ENCODE peak calls at places on chromosome 4, in six cellular contexts. I, R, A, O, V and J are unnamed samples.

GRCh38 chr4:128840711-128841318 is 31.3 kb downstream of the JADE1 start:
- DNase-seq in I (no peak), R (no peak), A (no peak), O (no peak), V (no peak), J (no peak)

GRCh38 chr4:88809561-88810219 is 112.1 kb upstream of the NAP1L5 start:
- DNase-seq in I (no peak), R (no peak), A (no peak), O (no peak), V (no peak), J (peak)

GRCh38 chr4:176053785-176054184 is 11.9 kb upstream of the WDR17 start:
- DNase-seq in I (no peak), R (no peak), A (no peak), O (peak), V (no peak), J (no peak)

GRCh38 chr4:102593147-102593546 is 92.0 kb downstream of the NFKB1 start:
- DNase-seq in I (no peak), R (no peak), A (no peak), O (no peak), V (no peak), J (no peak)

GRCh38 chr4:14566518-14566917 is 435.8 kb upstream of the CPEB2 start:
- DNase-seq in I (peak), R (no peak), A (no peak), O (peak), V (peak), J (no peak)

GRCh38 chr4:159446266-159446976 is 343.5 kb downstream of the RAPGEF2 start:
- DNase-seq in I (peak), R (no peak), A (peak), O (peak), V (peak), J (peak)

GRCh38 chr4:159770969-159771368 is 668.1 kb downstream of the RAPGEF2 start:
- DNase-seq in I (no peak), R (no peak), A (no peak), O (no peak), V (no peak), J (no peak)

GRCh38 chr4:98572697-98573096 is 85.7 kb downstream of the TSPAN5 start:
- DNase-seq in I (no peak), R (no peak), A (no peak), O (peak), V (no peak), J (peak)

GRCh38 chr4:68872442-68873217 is 56.8 kb downstream of the UGT2B10 start:
- DNase-seq in I (no peak), R (no peak), A (no peak), O (no peak), V (no peak), J (peak)

GRCh38 chr4:185709802-185710486 is 102.0 kb downstream of the SORBS2 start:
- DNase-seq in I (no peak), R (no peak), A (no peak), O (peak), V (peak), J (no peak)

GRCh38 chr4:185710487-185710995 is 101.5 kb downstream of the SORBS2 start:
- DNase-seq in I (no peak), R (no peak), A (no peak), O (no peak), V (peak), J (no peak)

GRCh38 chr4:185712350-185713024 is 99.5 kb downstream of the SORBS2 start:
- DNase-seq in I (no peak), R (no peak), A (peak), O (no peak), V (no peak), J (no peak)

GRCh38 chr4:185713272-185713671 is 98.7 kb downstream of the SORBS2 start:
- DNase-seq in I (no peak), R (no peak), A (no peak), O (no peak), V (peak), J (peak)

GRCh38 chr4:185711764-185712163 is 100.2 kb downstream of the SORBS2 start:
- DNase-seq in I (no peak), R (no peak), A (no peak), O (peak), V (peak), J (no peak)
- H3K4me3 ChIP-seq in I (no peak), R (no peak), A (no peak), O (no peak), V (no peak), J (no peak)

DNA sequence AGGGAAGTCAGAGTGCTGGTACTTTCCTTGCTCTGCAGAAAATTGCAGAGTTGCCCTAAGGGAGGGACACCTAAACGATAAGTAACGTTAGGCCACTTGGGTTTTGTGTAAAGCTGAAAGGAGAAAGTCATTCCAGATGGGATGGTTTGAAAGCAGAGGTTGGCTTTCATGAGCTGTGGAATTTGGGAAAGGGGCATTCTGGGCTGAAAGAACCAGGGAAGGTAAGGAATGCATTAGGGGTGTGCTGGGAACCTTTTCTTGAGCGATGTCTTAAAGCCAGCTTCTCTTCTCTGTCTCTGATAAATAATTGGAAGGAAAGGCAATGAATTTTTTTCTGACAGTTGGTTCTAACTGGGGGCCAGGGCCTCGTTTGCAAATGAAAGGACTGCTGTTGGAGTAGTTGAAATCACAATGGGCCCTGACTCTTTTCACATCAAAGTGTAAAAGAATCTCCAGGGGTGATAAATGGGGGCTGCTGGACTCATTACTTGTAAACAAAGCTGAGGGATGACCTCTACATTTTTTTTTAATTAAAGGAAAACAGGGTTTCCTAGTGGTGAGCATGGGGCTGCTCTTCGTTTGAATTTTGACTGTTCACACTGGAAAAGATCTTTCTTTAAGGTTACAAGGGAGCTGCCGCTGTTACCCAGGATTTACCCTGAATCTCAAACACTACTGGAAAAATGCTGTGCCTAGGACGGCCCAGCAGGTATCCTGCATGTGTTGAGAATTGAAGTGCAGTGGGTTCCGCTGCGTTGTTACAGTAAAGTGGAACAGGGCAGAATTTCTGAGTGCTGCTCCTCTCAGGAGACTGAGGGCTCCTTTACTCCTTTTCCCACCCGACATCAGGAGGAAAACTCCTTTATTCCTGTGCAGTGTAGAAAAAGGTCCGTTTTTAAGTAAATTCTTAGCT is 25.0 kb downstream of the AFF1 start:
- DNase-seq in I (no peak), R (no peak), A (peak), O (no peak), V (no peak), J (no peak)
- H3K4me3 ChIP-seq in I (no peak), R (no peak), A (peak), O (no peak), V (no peak), J (no peak)

GRCh38 chr4:101307901-101308300 is 39.4 kb downstream of the PPP3CA start:
- DNase-seq in I (no peak), R (no peak), A (no peak), O (peak), V (no peak), J (no peak)
- H3K4me3 ChIP-seq in I (no peak), R (no peak), A (no peak), O (no peak), V (no peak), J (no peak)

DNA sequence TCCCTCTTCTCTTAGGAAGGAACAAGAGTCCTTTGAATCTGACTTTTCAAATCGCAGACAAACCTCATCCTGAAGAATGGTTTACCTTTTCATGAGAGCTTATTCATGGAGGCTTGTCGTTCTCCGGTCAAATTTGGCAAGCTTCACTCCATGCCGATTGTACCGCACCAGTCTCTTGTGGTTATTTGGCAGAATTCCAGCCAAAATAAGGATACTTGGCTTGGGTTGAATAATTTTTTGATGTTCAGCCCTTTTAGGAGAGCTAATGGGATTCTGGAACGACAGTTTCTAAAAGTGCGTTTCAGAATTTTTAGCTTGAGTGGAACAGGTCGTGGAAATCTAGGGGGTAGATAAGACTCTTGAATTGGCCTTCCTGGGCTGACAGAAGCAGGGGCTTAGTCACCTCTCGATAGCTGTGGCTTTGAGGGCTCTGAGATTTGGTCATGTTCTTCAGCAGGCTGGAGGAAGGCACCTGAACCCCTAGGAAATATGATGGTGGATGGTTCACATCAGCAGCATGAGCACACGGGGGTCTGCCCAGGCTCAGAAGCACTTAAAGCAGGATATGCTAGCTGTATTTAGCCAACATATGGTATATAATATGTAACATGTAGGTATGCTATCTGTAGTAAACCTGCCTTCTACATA is 1.5 kb downstream of the KLHL2 start:
- DNase-seq in I (peak), R (no peak), A (no peak), O (no peak), V (no peak), J (no peak)
- H3K4me3 ChIP-seq in I (peak), R (no peak), A (peak), O (peak), V (no peak), J (no peak)

DNA sequence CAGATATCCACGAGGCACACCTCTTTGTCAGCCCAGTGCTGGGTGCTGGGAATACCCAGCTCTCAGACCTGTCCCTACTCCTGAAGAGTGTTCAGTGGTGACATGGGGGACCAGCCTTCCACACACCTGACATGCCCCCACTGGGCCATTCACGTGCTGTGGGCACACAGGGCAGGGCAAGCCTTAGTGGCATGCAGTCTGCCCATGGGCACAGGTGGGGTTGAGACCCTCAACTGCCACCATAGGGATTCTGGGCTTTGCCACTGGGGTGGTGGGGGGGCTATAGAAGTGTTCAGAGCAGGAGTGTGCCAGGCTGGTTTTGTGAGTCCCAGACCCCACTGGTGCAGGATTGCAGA is 16.7 kb upstream of the PSAPL1 start:
- DNase-seq in I (no peak), R (no peak), A (no peak), O (no peak), V (no peak), J (no peak)
- H3K4me3 ChIP-seq in I (no peak), R (no peak), A (no peak), O (no peak), V (no peak), J (no peak)

GRCh38 chr4:105345838-105346237 is 128.0 kb downstream of the PPA2 start:
- DNase-seq in I (no peak), R (no peak), A (no peak), O (no peak), V (no peak), J (no peak)
- H3K4me3 ChIP-seq in I (no peak), R (no peak), A (no peak), O (no peak), V (no peak), J (no peak)

GRCh38 chr4:60682901-60683300 is 517.2 kb upstream of the ADGRL3 start:
- DNase-seq in I (no peak), R (no peak), A (no peak), O (peak), V (peak), J (no peak)

GRCh38 chr4:60683953-60684352 is 516.2 kb upstream of the ADGRL3 start:
- DNase-seq in I (no peak), R (no peak), A (no peak), O (peak), V (peak), J (no peak)

DNA sequence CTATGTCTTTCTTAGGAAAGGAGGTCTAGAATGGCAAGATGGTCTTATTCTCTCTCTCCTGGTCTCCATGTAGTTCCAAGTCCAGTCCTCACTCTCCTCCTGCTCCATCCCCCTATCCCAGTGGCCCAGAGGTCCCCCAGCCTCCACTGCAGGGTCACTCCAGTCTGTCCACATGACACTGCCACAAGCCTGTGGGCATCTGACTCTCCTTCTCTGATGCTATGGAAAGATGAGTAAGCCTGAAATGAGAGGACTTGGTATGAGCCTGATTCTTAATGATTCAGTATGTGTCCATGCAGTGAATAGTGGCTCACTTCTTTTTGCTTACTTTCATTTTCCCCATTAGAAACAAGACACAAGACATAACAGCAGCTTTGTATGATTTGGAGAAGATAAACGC is 516.8 kb upstream of the ADGRL3 start:
- DNase-seq in I (no peak), R (no peak), A (no peak), O (peak), V (peak), J (no peak)
- H3K4me3 ChIP-seq in I (no peak), R (no peak), A (no peak), O (peak), V (peak), J (no peak)